ENCODE peak calls at places on chromosomes 6 and 20, in seven cellular contexts. G is activated CD4-positive, CD25-positive, alpha-beta regulatory T cell treated with anti-CD3 and anti-CD28 coated beads, Interleukin-2, amount 50 U/mL, for 24 hours; O is B cell; U is A549; S is gastroesophageal sphincter; W is left ventricle myocardium superior; N is activated CD4-positive, alpha-beta T cell treated with anti-CD3 and anti-CD28 coated beads for 36 hours. P is an unnamed sample.

GRCh38 chr20:63782521-63782971 is 43.0 kb downstream of the SLC2A4RG start:
- ATAC-seq in S (no peak), U (no peak), O (no peak), W (no peak), G (no peak), N (peak; percentile 3), P (no peak)

GRCh38 chr6:72946766-72947165 is 278.5 kb downstream of the KHDC1L start:
- ATAC-seq in U (peak; percentile 55), O (no peak), G (no peak), W (no peak), S (no peak), N (no peak), P (no peak)

GRCh38 chr6:18656506-18656905 is 269.4 kb downstream of the RNF144B start:
- ATAC-seq in N (no peak), U (no peak), S (no peak), O (no peak), W (no peak), G (no peak), P (no peak)

GRCh38 chr20:22411568-22412450 is 172.6 kb downstream of the FOXA2 start:
- ATAC-seq in N (no peak), S (peak; percentile 89), O (no peak), W (peak; percentile 95), U (peak; percentile 96), G (no peak), P (no peak)

GRCh38 chr6:122839906-122840305 is 50.8 kb downstream of the SMPDL3A start:
- ATAC-seq in G (no peak), O (no peak), N (no peak), U (peak; percentile 75), S (no peak), W (no peak), P (no peak)

GRCh38 chr6:4088684-4089083 is 9.7 kb upstream of the FAM217A start:
- ATAC-seq in S (no peak), N (no peak), O (no peak), U (no peak), W (no peak), G (no peak), P (no peak)

GRCh38 chr20:60057866-60058807 is 99.9 kb downstream of the CDH26 start:
- ATAC-seq in U (no peak), N (peak; percentile 35), S (no peak), O (peak; percentile 61), W (peak; percentile 57), G (peak; percentile 56), P (peak; percentile 25)

GRCh38 chr6:156423829-156424228 is 353.3 kb upstream of the ARID1B start:
- ATAC-seq in S (no peak), O (no peak), N (peak; percentile 74), W (no peak), G (peak; percentile 33), U (no peak), P (peak; percentile 83)

GRCh38 chr20:29296256-29297230 is 1960.9 kb upstream of the DEFB115 start:
- ATAC-seq in N (no peak), U (no peak), G (no peak), W (no peak), S (no peak), O (no peak), P (no peak)

GRCh38 chr6:16136086-16136485 is 7.2 kb downstream of the MYLIP start:
- ATAC-seq in U (no peak), N (peak; percentile 39), G (peak; percentile 30), O (no peak), W (no peak), S (no peak), P (peak; percentile 40)

GRCh38 chr6:134722996-134723871 is 226.7 kb downstream of the ALDH8A1 start:
- ATAC-seq in U (no peak), S (no peak), G (no peak), O (no peak), N (no peak), W (no peak), P (no peak)

GRCh38 chr20:33423141-33423834 is 20.3 kb downstream of the SNTA1 start:
- ATAC-seq in U (peak; percentile 69), O (no peak), G (no peak), N (no peak), W (peak; percentile 81), S (peak; percentile 83), P (no peak)

GRCh38 chr6:87088076-87088475 is 6.8 kb downstream of the CGA start:
- ATAC-seq in O (no peak), N (no peak), W (no peak), G (no peak), S (no peak), U (no peak), P (no peak)

GRCh38 chr20:37615507-37616425 is 78.1 kb upstream of the CTNNBL1 start:
- ATAC-seq in S (no peak), W (no peak), N (no peak), O (no peak), G (peak; percentile 59), U (peak; percentile 96), P (peak; percentile 47)